ENCODE peak calls at places on chromosomes 13 and 19, in nine cellular contexts. A is CD8-positive, alpha-beta T cell; M is tibial artery; P is BE2C; D is left ventricle myocardium inferior; K is colonic mucosa; S is adrenal gland; Y is AG04450; C is NT2/D1. O is an unnamed sample.

GRCh38 chr13:79692846-79693245 is 211.9 kb downstream of the NDFIP2 start:
- DNase-seq in P (no peak), D (no peak), K (no peak), A (no peak), M (no peak), S (no peak), Y (no peak), C (no peak), O (no peak)

GRCh38 chr13:48334534-48335127 is 31.1 kb downstream of the RB1 start:
- DNase-seq in S (no peak), M (no peak), Y (no peak), D (no peak), P (no peak), A (no peak), K (no peak), C (no peak), O (peak; percentile 39)

GRCh38 chr19:44367024-44367423 is 10.5 kb upstream of the ZNF112 start:
- DNase-seq in C (no peak), K (no peak), P (peak; percentile 42), M (no peak), D (no peak), Y (no peak), S (no peak), A (no peak), O (no peak)

GRCh38 chr13:68551701-68552522 is 1321.8 kb upstream of the PCDH9 start:
- DNase-seq in Y (no peak), S (no peak), C (no peak), A (no peak), K (no peak), D (no peak), M (no peak), P (no peak), O (no peak)

GRCh38 chr13:67390462-67391093 is 160.4 kb upstream of the PCDH9 start:
- DNase-seq in K (no peak), C (no peak), D (no peak), Y (no peak), M (no peak), A (no peak), S (no peak), P (no peak), O (no peak)

GRCh38 chr13:32036131-32036695 is 4.6 kb downstream of the FRY start:
- DNase-seq in C (no peak), P (no peak), M (no peak), Y (no peak), D (no peak), A (no peak), K (peak; percentile 39), S (no peak), O (no peak)

GRCh38 chr19:40363128-40363527 is 14.6 kb downstream of the PLD3 start:
- DNase-seq in K (no peak), S (no peak), C (no peak), P (no peak), A (no peak), D (no peak), M (no peak), Y (no peak), O (no peak)

GRCh38 chr13:42007844-42008243 is 40.6 kb upstream of the DGKH start:
- DNase-seq in Y (peak; percentile 20), S (no peak), A (no peak), C (no peak), M (no peak), K (no peak), P (no peak), D (no peak), O (no peak)

GRCh38 chr13:45575146-45575829 is 40.3 kb downstream of the ERICH6B start:
- DNase-seq in C (no peak), K (no peak), A (no peak), M (no peak), D (no peak), P (no peak), Y (no peak), S (no peak), O (no peak)

GRCh38 chr13:100710176-100710575 is 35.6 kb upstream of the TMTC4 start:
- DNase-seq in C (no peak), A (no peak), K (no peak), Y (no peak), S (no peak), P (no peak), D (no peak), M (no peak), O (no peak)

GRCh38 chr13:45779901-45780300 is 71.7 kb downstream of the SIAH3 start:
- DNase-seq in M (no peak), A (no peak), C (no peak), Y (no peak), P (no peak), K (no peak), D (no peak), S (no peak), O (no peak)

GRCh38 chr13:34044660-34045080 is 226.7 kb downstream of the RFC3 start:
- DNase-seq in C (no peak), Y (peak; percentile 18), A (no peak), K (no peak), S (peak; percentile 3), P (no peak), D (no peak), M (no peak), O (no peak)

GRCh38 chr13:44317752-44318550 is 55.7 kb upstream of the SERP2 start:
- DNase-seq in S (no peak), D (no peak), M (no peak), A (no peak), Y (no peak), C (no peak), P (no peak), K (no peak), O (no peak)

GRCh38 chr13:52449323-52450011 is 967 bp downstream of the VPS36 start:
- DNase-seq in P (no peak), M (no peak), D (no peak), S (no peak), A (no peak), C (no peak), Y (no peak), K (no peak), O (no peak)

GRCh38 chr13:69706807-69707206 is 400.8 kb upstream of the ATXN8OS start:
- DNase-seq in A (no peak), K (no peak), P (no peak), S (no peak), M (no peak), C (no peak), Y (no peak), D (no peak), O (no peak)

GRCh38 chr13:112328936-112329335 is 47.2 kb upstream of the SPACA7 start:
- DNase-seq in D (no peak), A (no peak), P (no peak), M (no peak), Y (no peak), S (no peak), K (no peak), C (no peak), O (no peak)
- H3K27me3 ChIP-seq in D (peaks cover 58% of the 10 kb centered on the region), A (no peaks in the 10 kb centered on the region), P (peaks cover 93% of the 10 kb centered on the region), M (no peaks in the 10 kb centered on the region), Y (no peaks in the 10 kb centered on the region), S (peaks cover 37% of the 10 kb centered on the region), K (peaks cover 26% of the 10 kb centered on the region), C (peaks cover 88% of the 10 kb centered on the region), O (peaks cover 10% of the 10 kb centered on the region)

DNA sequence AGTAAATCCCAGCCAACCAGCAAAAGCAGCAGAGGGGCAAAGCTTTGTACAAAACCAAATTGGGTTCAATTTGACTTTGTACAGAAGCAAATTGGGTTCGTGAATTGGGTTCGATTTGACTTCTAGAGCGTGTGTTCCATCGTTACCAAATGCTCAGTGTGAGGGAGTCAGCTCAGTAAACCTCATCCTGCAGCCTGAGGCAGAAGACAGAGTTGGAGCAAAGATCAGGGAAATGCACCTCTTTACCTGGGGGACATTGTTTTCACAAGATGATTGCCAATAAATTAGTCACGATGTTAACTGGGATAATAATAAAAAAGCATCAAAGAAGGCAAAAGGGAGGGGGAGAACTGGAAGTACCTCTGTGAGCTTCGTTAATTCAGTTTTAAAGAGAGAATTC is 1.5 kb downstream of the RAB20 start:
- DNase-seq in P (no peak), S (no peak), D (no peak), A (no peak), C (no peak), K (no peak), Y (no peak), M (no peak), O (no peak)
- H3K4me3 ChIP-seq in P (no peak overlapping the region), S (peak overlapping the region; percentile 67), D (peak overlapping the region; percentile 92), A (no peak overlapping the region), C (no peak overlapping the region), K (peak overlapping the region; percentile 84), Y (peak overlapping the region; percentile 41), M (peak overlapping the region; percentile 98), O (peak overlapping the region; percentile 97)

GRCh38 chr19:50791594-50792245 is 1.5 kb downstream of the ACP4 start:
- DNase-seq in M (no peak), Y (no peak), D (no peak), A (no peak), K (no peak), P (no peak), C (no peak), S (no peak), O (no peak)

GRCh38 chr19:50793558-50794065 is 3.4 kb downstream of the ACP4 start:
- DNase-seq in C (no peak), D (no peak), S (no peak), K (no peak), M (no peak), Y (no peak), P (no peak), A (no peak), O (no peak)

GRCh38 chr19:50792246-50792851 is 2.1 kb downstream of the ACP4 start:
- DNase-seq in D (no peak), K (no peak), P (no peak), A (no peak), M (no peak), S (no peak), C (no peak), Y (no peak), O (no peak)

GRCh38 chr19:50794074-50794777 is 4.0 kb downstream of the ACP4 start:
- DNase-seq in A (no peak), S (no peak), Y (no peak), M (no peak), K (peak; percentile 47), D (no peak), P (peak; percentile 66), C (no peak), O (peak; percentile 47)

GRCh38 chr19:50792852-50793250 is 2.6 kb downstream of the ACP4 start:
- DNase-seq in K (no peak), C (no peak), P (no peak), S (no peak), M (no peak), A (no peak), D (no peak), Y (no peak), O (no peak)
- H3K27me3 ChIP-seq in K (no peaks in the 10 kb centered on the region), C (no peaks in the 10 kb centered on the region), P (no peaks in the 10 kb centered on the region), S (no peaks in the 10 kb centered on the region), M (no peaks in the 10 kb centered on the region), A (no peaks in the 10 kb centered on the region), D (peaks cover 10% of the 10 kb centered on the region), Y (no peaks in the 10 kb centered on the region), O (no peaks in the 10 kb centered on the region)

DNA sequence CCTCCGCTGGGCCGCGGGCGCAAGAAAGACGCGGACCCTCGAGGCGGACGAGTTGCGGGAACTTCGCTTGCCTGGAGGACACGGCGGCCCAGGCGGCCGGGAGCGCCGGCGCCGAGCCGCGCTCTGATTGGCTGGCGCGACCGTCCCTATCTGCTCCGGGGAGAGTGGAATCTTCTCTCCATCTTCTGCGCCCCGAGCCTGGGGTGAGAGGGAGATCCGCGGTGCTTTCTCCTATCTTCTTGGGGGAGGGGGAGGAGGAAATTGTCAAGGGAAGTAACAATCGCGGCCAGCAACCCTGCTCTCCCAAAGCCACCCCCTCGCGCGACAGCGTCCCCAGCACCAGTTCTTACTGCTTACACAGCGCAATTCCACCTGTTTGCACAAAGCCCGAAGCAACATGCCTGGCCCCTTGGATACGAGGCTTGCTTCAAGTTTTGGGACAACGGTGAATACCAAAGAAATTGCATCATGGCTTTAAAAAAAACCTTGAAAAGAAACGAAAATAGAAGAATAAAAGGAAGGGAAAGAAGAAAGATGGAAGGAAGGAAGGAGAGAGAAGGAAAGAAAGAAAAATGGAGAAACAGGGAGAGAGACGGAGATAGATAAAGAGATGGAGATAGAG is 4.8 kb downstream of the SOX21 start:
- DNase-seq in P (peak; percentile 38), A (no peak), M (no peak), Y (no peak), C (no peak), K (no peak), D (no peak), S (no peak), O (no peak)
- H3K4me3 ChIP-seq in P (peak overlapping the region; percentile 4), A (peak overlapping the region; percentile 20), M (no peak overlapping the region), Y (no peak overlapping the region), C (peak overlapping the region; percentile 42), K (no peak overlapping the region), D (peak overlapping the region; percentile 40), S (no peak overlapping the region), O (no peak overlapping the region)

O was measured in hepatocyte.